ENCODE peak calls at places on chromosomes 16 and 17, in seven cellular contexts. A, E, K, L, F, W and R are unnamed samples.

GRCh38 chr16:25155553-25156460 is 44.3 kb downstream of the LCMT1 start:
- DNase-seq in A (peak), E (no peak), K (no peak), L (no peak), F (peak), W (peak), R (no peak)

GRCh38 chr17:78132767-78133178 is 2.2 kb downstream of the TMC8 start:
- DNase-seq in A (no peak), E (no peak), K (no peak), L (no peak), F (no peak), W (no peak), R (no peak)

GRCh38 chr17:82957961-82958491 is 118.2 kb upstream of the ZNF750 start:
- DNase-seq in A (no peak), E (no peak), K (no peak), L (no peak), F (no peak), W (no peak), R (no peak)

GRCh38 chr17:51585514-51586104 is 325.3 kb downstream of the UTP18 start:
- DNase-seq in A (no peak), E (peak), K (no peak), L (no peak), F (no peak), W (no peak), R (no peak)

GRCh38 chr17:56478836-56479447 is 114.6 kb upstream of the NOG start:
- DNase-seq in A (peak), E (no peak), K (peak), L (no peak), F (peak), W (peak), R (peak)

GRCh38 chr17:35373984-35374765 is 754 bp upstream of the SLFN11 start:
- DNase-seq in A (peak), E (peak), K (peak), L (no peak), F (peak), W (peak), R (peak)

GRCh38 chr16:19095699-19096098 is 18.1 kb upstream of the ITPRIPL2 start:
- DNase-seq in A (no peak), E (no peak), K (no peak), L (peak), F (no peak), W (no peak), R (peak)

GRCh38 chr16:4538067-4538385 is 547 bp downstream of the CDIP1 start:
- DNase-seq in A (peak), E (peak), K (no peak), L (no peak), F (no peak), W (no peak), R (no peak)

GRCh38 chr16:24135624-24136296 is 120.4 kb upstream of the CACNG3 start:
- DNase-seq in A (no peak), E (no peak), K (no peak), L (no peak), F (no peak), W (no peak), R (no peak)

GRCh38 chr16:13873835-13874438 is 46.0 kb upstream of the ERCC4 start:
- DNase-seq in A (peak), E (peak), K (peak), L (no peak), F (peak), W (peak), R (no peak)

GRCh38 chr16:83615131-83615530 is 192.6 kb upstream of the HSBP1 start:
- DNase-seq in A (no peak), E (no peak), K (no peak), L (no peak), F (no peak), W (no peak), R (no peak)

GRCh38 chr16:540645-541340 is 13.3 kb downstream of the CAPN15 start:
- DNase-seq in A (no peak), E (no peak), K (no peak), L (no peak), F (no peak), W (no peak), R (no peak)

GRCh38 chr17:38464251-38464722 is 36.0 kb downstream of the ARHGAP23 start:
- DNase-seq in A (no peak), E (no peak), K (no peak), L (no peak), F (no peak), W (peak), R (peak)

GRCh38 chr17:78789663-78790181 is 7.6 kb upstream of the CYTH1 start:
- DNase-seq in A (peak), E (no peak), K (peak), L (no peak), F (peak), W (peak), R (no peak)

GRCh38 chr17:13306310-13306962 is 288.6 kb upstream of the ELAC2 start:
- DNase-seq in A (peak), E (peak), K (peak), L (no peak), F (peak), W (peak), R (no peak)

GRCh38 chr16:22948058-22948602 is 134.2 kb downstream of the HS3ST2 start:
- DNase-seq in A (peak), E (peak), K (peak), L (no peak), F (no peak), W (no peak), R (no peak)

GRCh38 chr17:81870155-81870977 is 771 bp downstream of the ARHGDIA start:
- DNase-seq in A (peak), E (no peak), K (peak), L (no peak), F (peak), W (peak), R (peak)

GRCh38 chr17:48393271-48393670 is 36.7 kb downstream of the SKAP1 start:
- DNase-seq in A (no peak), E (no peak), K (peak), L (no peak), F (no peak), W (no peak), R (no peak)

GRCh38 chr16:10616744-10617640 is 36.6 kb upstream of the EMP2 start:
- DNase-seq in A (peak), E (peak), K (peak), L (peak), F (peak), W (peak), R (no peak)

GRCh38 chr17:50109785-50110184 is 14.6 kb downstream of the PDK2 start:
- DNase-seq in A (no peak), E (no peak), K (no peak), L (no peak), F (no peak), W (no peak), R (no peak)

GRCh38 chr17:9837551-9838471 is 12.1 kb downstream of the GLP2R start:
- DNase-seq in A (peak), E (no peak), K (peak), L (peak), F (peak), W (peak), R (no peak)

GRCh38 chr16:50259334-50260205 is 6.8 kb upstream of the ADCY7 start:
- DNase-seq in A (peak), E (no peak), K (peak), L (no peak), F (no peak), W (peak), R (no peak)

GRCh38 chr16:56789360-56789759 is 59.4 kb downstream of the NUP93 start:
- DNase-seq in A (peak), E (no peak), K (peak), L (peak), F (peak), W (peak), R (no peak)

GRCh38 chr16:86772671-86773338 is 194.5 kb downstream of the FOXL1 start:
- DNase-seq in A (peak), E (no peak), K (peak), L (no peak), F (peak), W (peak), R (no peak)

GRCh38 chr16:80620656-80621605 is 80.1 kb downstream of the DYNLRB2 start:
- DNase-seq in A (no peak), E (no peak), K (no peak), L (no peak), F (no peak), W (no peak), R (no peak)

GRCh38 chr17:48597775-48598631 is 4.4 kb upstream of the HOXB5 start:
- DNase-seq in A (no peak), E (no peak), K (peak), L (no peak), F (peak), W (peak), R (peak)

GRCh38 chr16:50529334-50529733 is 18.9 kb upstream of the NKD1 start:
- DNase-seq in A (no peak), E (no peak), K (no peak), L (no peak), F (no peak), W (no peak), R (no peak)

GRCh38 chr16:24036614-24037013 is 200.8 kb downstream of the PRKCB start:
- DNase-seq in A (peak), E (peak), K (peak), L (no peak), F (peak), W (peak), R (peak)

GRCh38 chr17:81941484-81942166 is 4.5 kb upstream of the PYCR1 start:
- DNase-seq in A (no peak), E (no peak), K (no peak), L (no peak), F (no peak), W (no peak), R (no peak)

GRCh38 chr17:37179893-37180292 is 195.9 kb upstream of the C17orf78 start:
- DNase-seq in A (peak), E (no peak), K (peak), L (peak), F (peak), W (peak), R (no peak)

GRCh38 chr17:31907342-31907975 is 6.0 kb upstream of the UTP6 start:
- DNase-seq in A (peak), E (no peak), K (peak), L (no peak), F (peak), W (peak), R (no peak)

GRCh38 chr17:4600563-4600962 is 16.2 kb downstream of the SMTNL2 start:
- DNase-seq in A (no peak), E (no peak), K (no peak), L (no peak), F (no peak), W (no peak), R (no peak)

GRCh38 chr17:42679001-42679491 is 2.3 kb upstream of the PLEKHH3 start:
- DNase-seq in A (peak), E (no peak), K (peak), L (no peak), F (peak), W (peak), R (peak)

GRCh38 chr17:45018514-45019176 is 32.8 kb downstream of the DCAKD start:
- DNase-seq in A (peak), E (peak), K (no peak), L (no peak), F (peak), W (peak), R (peak)

GRCh38 chr17:21252289-21252874 is 828 bp downstream of the NATD1 start:
- DNase-seq in A (no peak), E (no peak), K (no peak), L (no peak), F (no peak), W (no peak), R (no peak)

GRCh38 chr16:24748242-24748641 is 18.8 kb downstream of the TNRC6A start:
- DNase-seq in A (peak), E (no peak), K (peak), L (peak), F (peak), W (peak), R (no peak)

GRCh38 chr17:32361270-32361669 is 11.3 kb downstream of the ZNF207 start:
- DNase-seq in A (no peak), E (no peak), K (no peak), L (no peak), F (no peak), W (no peak), R (no peak)

DNA sequence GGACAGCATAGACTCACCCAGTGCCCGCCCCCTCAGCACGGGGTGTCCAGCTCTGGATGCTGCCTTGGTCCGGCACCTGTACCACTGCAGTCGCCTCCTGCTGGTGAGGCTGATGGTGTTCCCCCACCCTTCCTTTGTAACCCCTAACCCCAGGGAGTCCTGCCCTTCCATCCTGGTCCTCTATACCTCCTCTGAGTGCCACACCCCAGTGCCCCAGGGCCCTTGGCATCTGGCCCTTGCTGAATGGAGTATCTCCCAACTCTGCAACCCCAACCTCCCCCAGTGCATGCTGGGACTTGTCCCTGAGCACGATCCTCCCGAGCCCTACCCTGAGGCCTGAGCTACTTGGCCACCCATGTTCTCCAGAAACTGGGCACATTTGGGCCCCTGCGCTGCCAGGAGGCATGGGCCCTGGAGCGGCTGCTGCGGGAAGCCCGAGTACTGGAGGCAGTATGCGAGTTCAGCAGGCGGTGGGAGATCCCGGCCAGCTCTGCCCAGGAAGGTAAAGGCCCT is 15.8 kb downstream of the RIPOR1 start:
- DNase-seq in A (no peak), E (no peak), K (no peak), L (no peak), F (no peak), W (no peak), R (no peak)
- TF ChIP-seq CTCF in A (no peak), E (no peak), K (no peak), L (no peak), F (peak), W (no peak), R (no peak)

DNA sequence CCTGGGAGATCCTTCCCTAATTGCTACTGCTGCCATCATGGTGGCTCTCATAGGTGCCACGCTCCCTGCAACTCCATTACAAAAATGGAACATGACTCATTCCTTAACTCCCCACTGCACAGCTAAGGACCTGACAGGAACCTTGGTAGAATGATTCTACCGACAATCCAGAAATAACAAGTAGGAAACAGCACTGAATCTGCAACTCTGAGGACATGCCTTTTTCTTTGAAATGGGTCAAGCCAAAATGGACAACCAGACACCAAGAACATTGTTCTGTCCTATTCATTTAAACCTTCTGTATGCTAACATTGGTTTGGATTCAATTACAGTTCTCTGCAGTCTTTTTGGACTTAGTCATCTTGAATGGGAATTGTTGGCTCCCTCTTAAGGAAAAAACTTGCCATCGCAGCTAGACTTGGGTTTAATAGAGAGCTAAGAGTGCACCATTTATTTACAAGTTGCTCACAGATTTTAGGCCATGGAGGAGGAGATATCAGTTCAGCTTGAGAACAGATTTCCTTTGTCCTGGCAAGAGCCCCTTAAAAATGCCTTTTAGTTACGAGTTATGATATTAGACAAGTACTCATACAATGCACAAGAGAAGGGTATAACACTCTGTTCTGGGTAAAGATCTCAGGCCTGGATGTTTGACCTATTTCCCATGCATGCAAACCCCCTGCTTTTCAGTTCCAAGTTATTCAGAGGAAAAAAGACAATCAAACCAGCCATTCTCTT is 20.9 kb upstream of the NSRP1 start:
- DNase-seq in A (peak), E (peak), K (peak), L (peak), F (peak), W (peak), R (peak)
- TF ChIP-seq CTCF in A (peak), E (peak), K (peak), L (peak), F (peak), W (peak), R (no peak)

DNA sequence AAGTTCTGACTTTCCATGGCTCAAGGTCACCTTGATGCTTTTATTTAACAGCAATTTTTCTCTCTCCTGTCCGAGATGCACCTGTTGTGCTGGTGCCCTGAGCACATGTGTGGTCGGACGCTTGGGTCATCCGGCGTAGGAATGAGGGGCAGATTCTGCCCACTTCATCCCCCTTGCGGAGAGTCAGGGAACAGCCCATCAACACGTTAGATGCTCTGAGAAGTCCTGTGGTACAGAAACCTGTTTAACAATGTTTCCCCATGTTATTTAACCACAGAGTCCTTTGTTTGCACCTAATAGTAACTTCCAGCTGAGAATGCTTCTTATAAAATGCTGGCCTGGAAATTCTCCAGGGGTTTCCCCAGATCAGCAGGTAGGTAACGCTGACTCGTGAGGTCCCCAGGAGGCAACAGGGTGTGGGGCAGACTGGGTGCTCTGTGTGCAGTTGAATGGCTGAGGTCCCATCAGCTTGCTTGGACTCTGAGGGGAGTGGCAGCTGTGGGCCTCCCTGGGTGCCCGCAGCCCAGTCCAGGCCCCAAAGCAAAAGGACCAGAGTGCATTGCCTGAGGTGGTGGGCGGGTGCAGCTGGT is 17.8 kb downstream of the DOC2B start:
- DNase-seq in A (no peak), E (no peak), K (no peak), L (no peak), F (no peak), W (no peak), R (no peak)
- TF ChIP-seq CTCF in A (peak), E (peak), K (peak), L (peak), F (no peak), W (no peak), R (no peak)

GRCh38 chr17:41322264-41322902 is 6.9 kb upstream of the KRTAP17-1 start:
- DNase-seq in A (peak), E (no peak), K (peak), L (no peak), F (peak), W (peak), R (peak)
- TF ChIP-seq CTCF in A (peak), E (peak), K (peak), L (peak), F (peak), W (peak), R (peak)

DNA sequence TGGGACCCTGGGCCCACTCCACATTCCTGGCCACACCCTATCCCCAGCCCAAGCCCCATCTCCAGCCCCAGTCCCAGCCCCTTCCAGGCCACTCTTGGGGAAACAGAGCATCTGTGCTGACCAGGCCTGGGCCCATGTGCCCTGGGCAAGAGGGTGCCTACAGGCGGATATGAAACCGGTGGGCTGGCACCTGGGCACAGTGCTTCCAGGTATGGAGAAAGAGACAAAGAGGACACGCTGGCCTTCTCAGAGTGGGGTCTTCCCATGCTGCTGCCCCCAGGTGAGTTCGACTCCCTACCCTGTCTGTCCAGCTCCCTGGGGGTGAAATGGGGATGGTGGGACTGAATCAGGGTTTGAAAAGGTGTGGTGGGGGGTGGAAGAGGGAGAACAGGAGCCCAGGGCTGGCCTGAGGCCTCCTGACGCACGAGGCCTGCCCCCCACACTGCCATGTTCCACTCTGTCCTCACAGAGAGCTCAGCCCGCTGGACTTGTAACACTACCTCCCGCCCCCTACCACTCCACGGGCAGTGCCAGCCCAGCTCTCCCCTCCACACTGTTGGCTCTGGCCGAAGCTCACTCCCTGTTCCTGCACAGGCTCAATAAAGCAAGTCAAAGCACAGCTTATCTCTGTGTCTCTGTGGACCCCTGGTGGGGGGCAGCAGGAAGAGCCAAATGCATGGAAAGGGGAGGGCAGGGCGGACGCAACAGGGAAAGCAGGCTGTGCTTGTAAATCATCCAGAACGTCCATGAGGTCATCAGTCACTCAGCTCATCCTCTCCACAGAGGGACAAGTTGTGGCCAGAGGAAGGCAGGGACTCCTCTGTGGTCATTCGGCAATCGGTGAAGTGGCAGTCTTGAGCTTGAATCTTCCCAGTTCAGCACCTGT is 71.1 kb upstream of the TMEM97 start:
- DNase-seq in A (no peak), E (no peak), K (no peak), L (no peak), F (peak), W (no peak), R (no peak)
- TF ChIP-seq CTCF in A (no peak), E (peak), K (no peak), L (no peak), F (peak), W (no peak), R (no peak)

GRCh38 chr16:28133666-28134065 is 70.2 kb upstream of the GSG1L start:
- DNase-seq in A (no peak), E (no peak), K (no peak), L (no peak), F (no peak), W (no peak), R (no peak)

GRCh38 chr16:28140788-28141618 is 70.8 kb downstream of the XPO6 start:
- DNase-seq in A (no peak), E (no peak), K (no peak), L (peak), F (no peak), W (no peak), R (peak)

GRCh38 chr16:28136751-28137434 is 73.4 kb upstream of the GSG1L start:
- DNase-seq in A (peak), E (no peak), K (peak), L (no peak), F (no peak), W (no peak), R (peak)

GRCh38 chr16:28139530-28139929 is 72.2 kb downstream of the XPO6 start:
- DNase-seq in A (no peak), E (no peak), K (no peak), L (no peak), F (no peak), W (no peak), R (no peak)
- TF ChIP-seq CTCF in A (no peak), E (peak), K (no peak), L (peak), F (no peak), W (no peak), R (no peak)